ENCODE peak calls at places on chromosome 11, in six cellular contexts. O, H, A, V, X and J are unnamed samples.
A peak's percentile ranks its signal among the peaks of the same experiment; 100 is the strongest.

GRCh38 chr11:48169706-48170105 is 46.9 kb upstream of the OR4B1 start:
- DNase-seq in O (peak; percentile 81), H (peak; percentile 34), A (no peak), V (no peak), X (no peak), J (no peak)

GRCh38 chr11:57772562-57772961 is 11.0 kb downstream of the CTNND1 start:
- DNase-seq in O (peak; percentile 55), H (peak; percentile 48), A (no peak), V (no peak), X (no peak), J (peak; percentile 55)

GRCh38 chr11:76266269-76266668 is 60.0 kb upstream of the WNT11 start:
- DNase-seq in O (peak; percentile 83), H (peak; percentile 79), A (no peak), V (no peak), X (no peak), J (peak; percentile 83)

GRCh38 chr11:73012121-73012863 is 129.8 kb downstream of the FCHSD2 start:
- DNase-seq in O (peak; percentile 48), H (peak; percentile 59), A (no peak), V (no peak), X (no peak), J (no peak)

GRCh38 chr11:134139873-134140331 is 71.0 kb downstream of the JAM3 start:
- DNase-seq in O (peak; percentile 81), H (peak; percentile 83), A (peak; percentile 38), V (peak; percentile 65), X (peak; percentile 41), J (peak; percentile 41)

GRCh38 chr11:7609521-7609920 is 63.8 kb downstream of the CYB5R2 start:
- DNase-seq in O (no peak), H (peak; percentile 31), A (no peak), V (no peak), X (no peak), J (peak; percentile 25)

GRCh38 chr11:12429155-12429554 is 51.8 kb downstream of the PARVA start:
- DNase-seq in O (no peak), H (no peak), A (no peak), V (no peak), X (no peak), J (no peak)

GRCh38 chr11:46272816-46273427 is 4.5 kb upstream of the CREB3L1 start:
- DNase-seq in O (peak; percentile 65), H (peak; percentile 76), A (no peak), V (no peak), X (no peak), J (no peak)

GRCh38 chr11:34184505-34185015 is 79.1 kb downstream of the NAT10 start:
- DNase-seq in O (no peak), H (no peak), A (no peak), V (no peak), X (no peak), J (no peak)

GRCh38 chr11:45051621-45052020 is 94.8 kb upstream of the PRDM11 start:
- DNase-seq in O (no peak), H (no peak), A (no peak), V (no peak), X (no peak), J (no peak)

GRCh38 chr11:132088551-132088950 is 718.1 kb downstream of the NTM start:
- DNase-seq in O (no peak), H (no peak), A (no peak), V (no peak), X (no peak), J (no peak)

GRCh38 chr11:130609121-130610035 is 160.9 kb downstream of the ADAMTS15 start:
- DNase-seq in O (peak; percentile 35), H (no peak), A (no peak), V (peak; percentile 47), X (no peak), J (no peak)

GRCh38 chr11:65215441-65216076 is 33.8 kb downstream of the CAPN1 start:
- DNase-seq in O (no peak), H (no peak), A (no peak), V (no peak), X (no peak), J (no peak)

GRCh38 chr11:33515347-33515746 is 185.3 kb downstream of the C11orf91 start:
- DNase-seq in O (no peak), H (peak; percentile 76), A (no peak), V (no peak), X (no peak), J (no peak)

GRCh38 chr11:80532633-80533232 is 1091.9 kb upstream of the TENM4 start:
- DNase-seq in O (no peak), H (no peak), A (no peak), V (no peak), X (no peak), J (no peak)

GRCh38 chr11:103703437-103703836 is 333.0 kb upstream of the DDI1 start:
- DNase-seq in O (no peak), H (no peak), A (no peak), V (no peak), X (no peak), J (no peak)
- H4K8ac ChIP-seq in O (no peak overlapping the region), H (peak overlapping the region; percentile 19), A (no peak overlapping the region), V (no peak overlapping the region), X (no peak overlapping the region), J (no peak overlapping the region)

GRCh38 chr11:110379261-110379660 is 50.5 kb upstream of the FDX1 start:
- DNase-seq in O (no peak), H (no peak), A (no peak), V (no peak), X (no peak), J (peak; percentile 94)
- H2AFZ ChIP-seq in O (no peak overlapping the region), H (no peak overlapping the region), A (no peak overlapping the region), V (no peak overlapping the region), X (no peak overlapping the region), J (no peak overlapping the region)

GRCh38 chr11:235998-236773 is at the start of gene SIRT3:
- DNase-seq in O (peak; percentile 86), H (peak; percentile 65), A (peak; percentile 82), V (peak; percentile 87), X (peak; percentile 34), J (peak; percentile 92)
- H4K8ac ChIP-seq in O (peak within 1 kb of the TSS; percentile 50), H (peak within 1 kb of the TSS; percentile 92), A (no peak within 1 kb of the TSS), V (no peak within 1 kb of the TSS), X (peak within 1 kb of the TSS; percentile 90), J (peak within 1 kb of the TSS; percentile 98)

GRCh38 chr11:98455500-98456186 is 565.1 kb upstream of the CNTN5 start:
- DNase-seq in O (no peak), H (no peak), A (no peak), V (peak; percentile 69), X (peak; percentile 29), J (no peak)
- H2AFZ ChIP-seq in O (no peak overlapping the region), H (no peak overlapping the region), A (no peak overlapping the region), V (peak overlapping the region; percentile 88), X (peak overlapping the region; percentile 77), J (no peak overlapping the region)

GRCh38 chr11:20026629-20027545 is 133.4 kb downstream of the DBX1 start:
- DNase-seq in O (no peak), H (no peak), A (no peak), V (peak; percentile 98), X (peak; percentile 91), J (peak; percentile 94)
- H4K8ac ChIP-seq in O (peak overlapping the region; percentile 67), H (no peak overlapping the region), A (no peak overlapping the region), V (no peak overlapping the region), X (no peak overlapping the region), J (no peak overlapping the region)

GRCh38 chr11:30284836-30285235 is 38.1 kb upstream of the ARL14EP start:
- DNase-seq in O (no peak), H (no peak), A (no peak), V (no peak), X (no peak), J (no peak)

GRCh38 chr11:30281476-30282288 is 41.2 kb upstream of the ARL14EP start:
- DNase-seq in O (no peak), H (no peak), A (no peak), V (no peak), X (no peak), J (no peak)

GRCh38 chr11:30285416-30286121 is 37.3 kb upstream of the ARL14EP start:
- DNase-seq in O (no peak), H (no peak), A (no peak), V (no peak), X (no peak), J (no peak)

GRCh38 chr11:30282289-30282631 is 40.6 kb upstream of the ARL14EP start:
- DNase-seq in O (no peak), H (no peak), A (no peak), V (no peak), X (no peak), J (no peak)
- H2AFZ ChIP-seq in O (no peak overlapping the region), H (no peak overlapping the region), A (no peak overlapping the region), V (no peak overlapping the region), X (peak overlapping the region; percentile 5), J (no peak overlapping the region)

GRCh38 chr11:93850585-93851018 is at the start of gene VSTM5:
- DNase-seq in O (no peak), H (no peak), A (no peak), V (no peak), X (no peak), J (no peak)
- H4K8ac ChIP-seq in O (peak within 1 kb of the TSS; percentile 47), H (peak within 1 kb of the TSS; percentile 48), A (no peak within 1 kb of the TSS), V (no peak within 1 kb of the TSS), X (peak within 1 kb of the TSS; percentile 88), J (no peak within 1 kb of the TSS)

GRCh38 chr11:100637706-100638105 is 49.4 kb upstream of the ARHGAP42 start:
- DNase-seq in O (no peak), H (no peak), A (no peak), V (no peak), X (no peak), J (no peak)

GRCh38 chr11:100636536-100636935 is 50.6 kb upstream of the ARHGAP42 start:
- DNase-seq in O (no peak), H (no peak), A (no peak), V (no peak), X (no peak), J (no peak)

GRCh38 chr11:100632970-100633452 is 54.1 kb upstream of the ARHGAP42 start:
- DNase-seq in O (peak; percentile 75), H (peak; percentile 56), A (no peak), V (no peak), X (no peak), J (no peak)

GRCh38 chr11:100638648-100639047 is 48.4 kb upstream of the ARHGAP42 start:
- DNase-seq in O (no peak), H (no peak), A (no peak), V (no peak), X (no peak), J (no peak)

DNA sequence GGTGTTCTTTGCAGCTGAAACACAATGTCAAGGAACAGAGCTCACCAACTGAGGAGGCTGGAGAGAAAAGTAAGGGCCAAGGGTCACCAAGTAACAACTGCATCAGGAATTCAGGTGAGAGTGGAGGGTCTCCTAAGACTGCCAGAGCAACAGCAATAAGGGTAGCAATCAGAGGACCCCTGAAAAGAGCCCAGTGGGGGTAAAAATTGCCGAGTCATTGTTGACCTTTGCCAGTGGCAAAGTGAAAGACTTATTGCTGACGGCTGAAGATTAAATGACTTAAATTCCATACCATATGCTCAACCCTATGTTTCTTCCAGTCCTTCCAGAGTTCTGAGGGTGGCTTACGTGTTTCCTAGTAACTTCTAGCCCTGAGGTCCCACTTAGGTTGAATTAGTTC is 51.9 kb upstream of the ARHGAP42 start:
- DNase-seq in O (no peak), H (no peak), A (no peak), V (no peak), X (no peak), J (peak; percentile 44)
- H2AFZ ChIP-seq in O (no peak overlapping the region), H (no peak overlapping the region), A (no peak overlapping the region), V (no peak overlapping the region), X (peak overlapping the region; percentile 33), J (no peak overlapping the region)

DNA sequence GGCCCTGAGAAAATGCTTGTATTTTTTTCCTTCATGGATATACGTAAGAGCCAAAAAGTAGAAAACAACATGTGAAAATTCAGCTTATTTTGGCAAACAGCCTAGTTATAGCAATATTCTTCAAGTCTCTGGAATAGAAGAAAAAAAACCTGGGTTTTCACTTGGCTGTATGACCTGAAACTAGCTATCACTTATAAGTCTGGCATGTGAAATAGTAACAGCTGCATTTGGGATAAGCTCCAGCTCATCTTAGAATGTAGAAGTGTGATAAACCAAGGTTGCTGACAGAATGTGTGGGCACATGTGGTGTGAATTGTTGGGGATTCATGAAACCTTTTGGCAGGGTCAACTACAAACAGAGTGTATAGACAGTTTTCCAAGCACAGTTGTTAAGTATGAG is 266.0 kb upstream of the CTSC start:
- DNase-seq in O (no peak), H (peak; percentile 13), A (no peak), V (no peak), X (no peak), J (no peak)
- H4K8ac ChIP-seq in O (no peak overlapping the region), H (no peak overlapping the region), A (no peak overlapping the region), V (no peak overlapping the region), X (no peak overlapping the region), J (no peak overlapping the region)